ENCODE peak calls at places on chromosomes 12 and 14, in seven cellular contexts. K, V, R, F, C, B and M are unnamed samples.

GRCh38 chr14:104353921-104354701 is 215.7 kb downstream of the KIF26A start:
- DNase-seq in K (peak; percentile 24), V (no peak), R (no peak), F (no peak), C (peak; percentile 69), B (no peak), M (peak; percentile 67)

GRCh38 chr12:10031771-10032175 is 1.3 kb downstream of the CLEC9A start:
- DNase-seq in K (no peak), V (no peak), R (peak; percentile 70), F (peak; percentile 67), C (no peak), B (no peak), M (no peak)

GRCh38 chr12:29830391-29830790 is 46.6 kb upstream of the TMTC1 start:
- DNase-seq in K (no peak), V (no peak), R (no peak), F (no peak), C (no peak), B (no peak), M (no peak)

GRCh38 chr12:85865905-85866304 is 8.2 kb upstream of the NTS start:
- DNase-seq in K (no peak), V (no peak), R (no peak), F (no peak), C (peak; percentile 54), B (no peak), M (peak; percentile 62)

GRCh38 chr12:112546339-112546738 is 127.6 kb downstream of the PTPN11 start:
- DNase-seq in K (no peak), V (no peak), R (no peak), F (no peak), C (no peak), B (no peak), M (no peak)

GRCh38 chr14:101732128-101732527 is 29.4 kb upstream of the PPP2R5C start:
- DNase-seq in K (no peak), V (no peak), R (no peak), F (no peak), C (no peak), B (no peak), M (no peak)

GRCh38 chr12:56206373-56207166 is 15.2 kb downstream of the RNF41 start:
- DNase-seq in K (peak; percentile 58), V (no peak), R (no peak), F (peak; percentile 90), C (peak; percentile 71), B (peak; percentile 29), M (no peak)

GRCh38 chr14:26887842-26888241 is 290.0 kb upstream of the NOVA1 start:
- DNase-seq in K (no peak), V (no peak), R (no peak), F (no peak), C (peak; percentile 44), B (no peak), M (peak; percentile 73)

GRCh38 chr14:60166144-60166543 is 946 bp upstream of the DHRS7 start:
- DNase-seq in K (no peak), V (no peak), R (no peak), F (no peak), C (no peak), B (no peak), M (no peak)

GRCh38 chr12:28998662-28999120 is 150.4 kb upstream of the FAR2 start:
- DNase-seq in K (no peak), V (no peak), R (peak; percentile 1), F (peak; percentile 57), C (no peak), B (no peak), M (no peak)

GRCh38 chr14:67622675-67623074 is 3.0 kb downstream of the ARG2 start:
- DNase-seq in K (no peak), V (no peak), R (no peak), F (peak; percentile 77), C (no peak), B (no peak), M (no peak)

DNA sequence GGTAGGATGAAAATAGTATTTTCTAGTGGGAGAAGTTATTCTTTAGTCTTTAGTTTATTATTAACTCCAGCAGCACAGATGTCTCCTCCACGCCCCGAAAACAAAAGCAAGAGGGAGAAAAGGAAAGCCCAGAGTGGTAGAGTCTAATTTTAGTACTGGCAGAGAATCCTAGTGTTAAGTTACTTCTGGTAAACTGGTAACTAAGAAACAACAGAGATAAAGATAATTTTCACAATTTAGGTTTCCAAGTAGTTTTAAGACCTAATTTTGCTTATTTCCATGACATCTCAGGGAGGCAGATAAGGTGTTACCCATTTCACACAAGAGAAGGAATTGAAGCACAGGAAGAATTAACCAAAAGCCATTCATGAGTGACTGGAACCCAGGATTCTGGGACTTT is 16.3 kb downstream of the ATP5MC2 start:
- DNase-seq in K (no peak), V (no peak), R (no peak), F (no peak), C (no peak), B (no peak), M (no peak)
- H3K4me3 ChIP-seq in K (peak overlapping the region; percentile 17), V (peak overlapping the region; percentile 7), R (peak overlapping the region; percentile 20), F (no peak overlapping the region), C (peak overlapping the region; percentile 32), B (no peak overlapping the region), M (peak overlapping the region; percentile 36)

DNA sequence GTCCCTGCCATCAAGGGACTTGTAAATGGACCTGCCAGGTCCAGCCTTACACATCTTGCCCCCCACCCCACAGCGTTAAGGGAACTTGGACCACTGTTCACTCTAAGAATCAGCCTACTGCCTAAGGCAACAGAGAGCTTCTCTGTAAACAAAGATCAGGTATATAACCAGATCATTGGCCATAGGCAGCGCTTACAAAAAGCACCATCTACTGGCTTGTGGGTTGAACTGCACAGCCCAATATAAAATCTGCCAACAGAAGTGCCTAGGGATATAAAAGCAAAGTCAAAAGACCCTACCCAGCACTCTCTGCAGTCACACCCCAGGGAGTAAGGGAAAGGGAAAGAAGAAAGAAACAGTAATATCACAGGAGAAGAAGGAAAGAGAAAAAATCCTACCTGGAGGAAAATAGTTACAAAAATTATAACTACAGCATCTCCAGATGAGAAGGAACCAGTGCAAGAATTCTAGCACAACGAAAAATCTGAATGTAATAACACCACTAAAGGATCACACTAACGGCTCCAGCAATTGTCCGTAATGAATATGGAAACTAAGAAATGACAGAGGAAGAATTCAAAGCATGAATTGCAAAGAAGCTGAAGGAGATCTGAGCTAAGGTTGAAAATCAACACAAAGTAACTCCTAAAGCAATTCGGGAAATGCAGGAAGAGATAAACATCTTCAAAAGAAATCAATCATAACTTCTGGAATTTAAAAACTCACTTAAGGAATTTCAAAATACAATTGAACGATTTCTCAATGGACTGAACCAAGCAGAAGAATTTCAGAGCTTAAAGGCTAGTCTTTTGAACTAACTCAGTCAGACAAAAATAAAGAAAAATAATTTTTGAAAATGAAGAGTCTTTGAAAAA is 95.2 kb upstream of the PCED1B start:
- DNase-seq in K (no peak), V (no peak), R (peak; percentile 29), F (peak; percentile 80), C (no peak), B (no peak), M (no peak)
- TF ChIP-seq CTCF in K (no peak), V (peak; percentile 76), R (peak; percentile 94), F (peak; percentile 82), C (peak; percentile 80), B (peak; percentile 26), M (peak; percentile 65)

DNA sequence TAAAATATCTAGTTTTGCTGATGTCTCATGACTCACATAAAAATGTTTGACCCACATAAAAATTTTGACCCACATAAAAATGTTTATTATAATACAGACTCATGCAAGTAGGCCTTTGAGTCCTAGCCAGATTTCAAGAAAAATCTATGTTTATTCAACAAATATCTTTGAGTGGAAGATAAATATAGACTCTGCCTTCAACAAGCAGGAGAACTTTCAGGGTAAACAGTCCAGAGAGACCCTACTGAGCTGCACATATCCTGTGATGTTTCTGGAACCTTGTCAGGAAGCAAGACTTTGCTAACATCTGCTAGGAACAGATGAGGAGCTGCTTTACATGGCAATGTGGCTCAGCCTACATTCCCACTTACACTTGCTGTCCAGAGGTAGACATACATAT is 283.1 kb downstream of the MDGA2 start:
- DNase-seq in K (no peak), V (no peak), R (no peak), F (no peak), C (no peak), B (no peak), M (no peak)
- H3K27ac ChIP-seq in K (no peak overlapping the region), V (no peak overlapping the region), R (no peak overlapping the region), F (no peak overlapping the region), C (no peak overlapping the region), B (no peak overlapping the region), M (no peak overlapping the region)

GRCh38 chr12:6923003-6923732 is 4.6 kb upstream of the ATN1 start:
- DNase-seq in K (no peak), V (no peak), R (no peak), F (no peak), C (no peak), B (no peak), M (no peak)
- H3K4me3 ChIP-seq in K (no peak overlapping the region), V (no peak overlapping the region), R (no peak overlapping the region), F (no peak overlapping the region), C (no peak overlapping the region), B (no peak overlapping the region), M (no peak overlapping the region)

DNA sequence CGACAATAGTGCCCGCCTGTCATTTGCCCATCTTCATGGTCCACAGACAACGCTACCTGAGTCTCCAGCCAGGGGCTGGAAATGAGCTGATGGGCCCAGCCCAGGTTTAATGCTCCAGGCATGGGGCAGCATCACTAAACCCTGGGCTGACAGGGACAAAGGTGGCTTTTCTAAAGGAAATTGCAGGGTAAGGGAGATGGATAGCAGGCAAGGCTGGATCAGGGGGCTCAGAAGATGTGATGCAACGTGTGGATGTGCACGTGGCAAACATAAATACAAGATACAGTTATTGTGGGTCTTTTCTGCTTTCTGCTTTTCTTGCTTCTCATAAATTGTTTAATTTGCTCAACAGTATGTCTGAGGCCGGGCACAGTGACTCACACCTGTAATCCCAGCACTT is 3.7 kb upstream of the MMP17 start:
- DNase-seq in K (no peak), V (no peak), R (no peak), F (no peak), C (no peak), B (no peak), M (no peak)
- TF ChIP-seq CTCF in K (no peak), V (no peak), R (no peak), F (no peak), C (no peak), B (no peak), M (no peak)

GRCh38 chr12:52437508-52437907 is 3.3 kb upstream of the KRT75 start:
- DNase-seq in K (no peak), V (no peak), R (no peak), F (no peak), C (no peak), B (no peak), M (no peak)

GRCh38 chr12:52436000-52436827 is 2.0 kb upstream of the KRT75 start:
- DNase-seq in K (no peak), V (no peak), R (no peak), F (no peak), C (no peak), B (no peak), M (no peak)

GRCh38 chr12:52438305-52439301 is 4.4 kb upstream of the KRT75 start:
- DNase-seq in K (no peak), V (no peak), R (no peak), F (no peak), C (no peak), B (no peak), M (no peak)

GRCh38 chr12:52435659-52435999 is 1.5 kb upstream of the KRT75 start:
- DNase-seq in K (no peak), V (no peak), R (no peak), F (no peak), C (no peak), B (no peak), M (no peak)

GRCh38 chr12:52436828-52437474 is 2.8 kb upstream of the KRT75 start:
- DNase-seq in K (no peak), V (no peak), R (no peak), F (no peak), C (no peak), B (no peak), M (no peak)
- H3K27ac ChIP-seq in K (no peak overlapping the region), V (no peak overlapping the region), R (no peak overlapping the region), F (no peak overlapping the region), C (no peak overlapping the region), B (no peak overlapping the region), M (no peak overlapping the region)

GRCh38 chr12:49336645-49337584 is at the start of gene C1QL4:
- DNase-seq in K (peak; percentile 85), V (no peak), R (no peak), F (peak; percentile 91), C (peak; percentile 91), B (peak; percentile 59), M (peak; percentile 41)
- H3K4me3 ChIP-seq in K (peak within 1 kb of the TSS; percentile 55), V (peak within 1 kb of the TSS; percentile 38), R (peak within 1 kb of the TSS; percentile 52), F (peak within 1 kb of the TSS; percentile 58), C (peak within 1 kb of the TSS; percentile 58), B (peak within 1 kb of the TSS; percentile 48), M (peak within 1 kb of the TSS; percentile 67)